ENCODE peak calls at places on chromosomes 16 and 17, in five cellular contexts. W, X, L, G and H are unnamed samples.

GRCh38 chr16:82108774-82109173 is 61.2 kb downstream of the MPHOSPH6 start:
- DNase-seq in G (no peak), W (no peak), L (no peak), X (no peak), H (no peak)

GRCh38 chr16:23482778-23483177 is 27.5 kb downstream of the GGA2 start:
- DNase-seq in W (no peak), X (no peak), L (no peak), G (no peak), H (no peak)

GRCh38 chr16:29815032-29815721 is 775 bp upstream of the PAGR1 start:
- DNase-seq in W (no peak), G (no peak), X (peak), L (no peak), H (no peak)

GRCh38 chr17:77281024-77281903 is 140.5 kb downstream of the SEC14L1 start:
- DNase-seq in X (no peak), W (peak), G (peak), L (peak), H (peak)

GRCh38 chr17:38328620-38329019 is 15.1 kb downstream of the GPR179 start:
- DNase-seq in X (no peak), W (no peak), G (no peak), L (no peak), H (no peak)

GRCh38 chr17:77742579-77742978 is 215.9 kb upstream of the TNRC6C start:
- DNase-seq in X (no peak), W (no peak), G (no peak), L (no peak), H (no peak)

GRCh38 chr17:73462830-73463229 is 151.0 kb upstream of the CDC42EP4 start:
- DNase-seq in G (no peak), L (no peak), X (no peak), W (no peak), H (no peak)

GRCh38 chr16:79097781-79098180 is 502.8 kb downstream of the MAF start:
- DNase-seq in W (no peak), L (no peak), X (no peak), G (no peak), H (no peak)

GRCh38 chr16:23182206-23182674 is 305 bp upstream of the SCNN1G start:
- DNase-seq in G (peak), L (peak), X (peak), W (peak), H (peak)

GRCh38 chr17:16354585-16354984 is 1.3 kb upstream of the CENPV start:
- DNase-seq in X (no peak), W (no peak), G (no peak), L (no peak), H (peak)

GRCh38 chr17:16351831-16352230 is 1.4 kb downstream of the CENPV start:
- DNase-seq in L (no peak), X (no peak), W (no peak), G (no peak), H (no peak)

GRCh38 chr17:16352303-16352837 is 899 bp downstream of the CENPV start:
- DNase-seq in X (no peak), L (no peak), W (no peak), G (peak), H (no peak)

GRCh38 chr17:16353702-16354174 is 469 bp upstream of the CENPV start:
- DNase-seq in L (no peak), W (no peak), G (no peak), X (no peak), H (no peak)

GRCh38 chr17:16352838-16353701 is at the start of gene CENPV:
- DNase-seq in W (peak), G (peak), L (no peak), X (peak), H (no peak)
- TF ChIP-seq POLR2A in W (no peak), G (peak), L (no peak), X (no peak), H (no peak)

GRCh38 chr17:80791758-80792284 is 199.8 kb upstream of the CHMP6 start:
- DNase-seq in W (no peak), G (peak), X (peak), L (peak), H (peak)
- H3K27ac ChIP-seq in W (peak), G (peak), X (peak), L (peak), H (peak)

GRCh38 chr17:44188757-44189403 is 2.1 kb downstream of the TMUB2 start:
- DNase-seq in X (no peak), G (no peak), W (no peak), L (no peak), H (no peak)

GRCh38 chr17:44187131-44187899 is 543 bp downstream of the TMUB2 start:
- DNase-seq in W (no peak), G (no peak), L (no peak), X (no peak), H (no peak)

GRCh38 chr17:44183024-44183423 is 3.7 kb upstream of the TMUB2 start:
- DNase-seq in L (no peak), X (no peak), G (no peak), W (no peak), H (no peak)

GRCh38 chr17:44184212-44184810 is 2.5 kb upstream of the TMUB2 start:
- DNase-seq in W (no peak), G (no peak), L (no peak), X (no peak), H (no peak)

DNA sequence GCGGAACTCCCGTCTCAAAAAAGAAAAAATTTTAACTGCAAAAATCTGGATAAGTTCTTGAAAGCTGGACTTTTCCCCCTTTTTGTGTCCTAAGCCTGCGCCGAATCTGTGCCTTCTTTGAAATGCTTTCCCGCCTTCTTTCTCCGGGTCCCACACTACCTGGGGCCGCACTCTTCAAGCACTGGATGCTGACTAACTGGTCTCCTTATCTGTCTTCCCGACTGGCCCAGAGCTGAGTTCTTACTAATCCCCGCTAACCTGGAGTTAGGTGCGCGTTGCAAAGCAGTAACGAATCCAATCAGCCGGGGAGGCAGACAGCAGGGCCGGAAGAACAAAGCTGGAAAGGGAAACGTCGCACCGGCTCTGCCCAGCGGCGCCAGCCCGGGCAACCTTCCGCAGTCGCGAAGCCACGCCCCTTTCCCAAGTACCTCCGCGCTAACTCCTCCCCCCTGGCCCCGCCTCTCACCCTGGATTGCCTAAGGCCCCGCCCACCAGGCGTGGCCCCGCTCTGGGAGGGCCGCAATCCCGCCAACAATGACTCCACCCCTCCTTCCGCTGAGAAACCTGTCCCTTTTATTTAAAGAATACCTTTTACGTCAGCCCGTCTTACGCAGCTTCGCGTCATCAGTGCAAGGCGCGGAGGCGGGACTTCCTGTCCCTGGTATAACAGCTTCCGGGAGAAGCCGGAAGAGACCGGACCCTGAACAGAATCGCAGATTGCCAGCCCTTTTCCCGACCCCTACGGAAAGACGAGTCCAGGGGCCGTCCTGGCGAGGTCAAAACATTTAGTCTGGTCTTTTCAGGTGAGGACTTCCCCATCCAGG is at the start of gene TMUB2:
- DNase-seq in X (peak), W (peak), G (peak), L (peak), H (peak)
- TF ChIP-seq POLR2A in X (peak), W (peak), G (peak), L (peak), H (peak)

DNA sequence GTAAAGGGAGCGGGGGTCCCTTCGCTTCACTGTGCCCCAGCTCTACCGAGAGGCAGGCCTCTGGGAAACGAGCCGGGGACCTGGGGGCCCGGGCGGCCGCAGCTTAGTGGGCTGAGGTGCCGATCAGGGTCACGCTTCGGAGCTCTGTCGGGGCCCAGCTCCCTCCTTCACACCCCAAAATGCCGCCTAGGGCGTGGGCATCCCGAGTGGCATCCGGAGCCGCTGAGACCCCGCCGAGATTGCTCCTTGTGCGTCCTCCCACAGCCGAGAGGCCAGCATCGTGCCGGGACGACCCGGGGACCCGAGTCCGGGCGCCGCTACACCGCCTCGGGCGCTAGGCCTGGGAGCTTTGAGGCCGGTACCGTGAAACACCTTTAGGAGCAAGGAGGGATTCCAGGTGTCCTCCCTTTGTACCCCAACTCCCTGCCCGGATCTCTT is 1.3 kb downstream of the SALL1 start:
- DNase-seq in L (no peak), G (no peak), X (no peak), W (no peak), H (no peak)
- H3K27ac ChIP-seq in L (no peak), G (no peak), X (peak), W (peak), H (no peak)

GRCh38 chr17:51259574-51260236 is at the start of gene MBTD1:
- DNase-seq in L (peak), X (peak), G (peak), W (peak), H (peak)
- TF ChIP-seq POLR2A in L (peak), X (peak), G (peak), W (peak), H (no peak)

GRCh38 chr16:67780847-67781547 is 25.4 kb downstream of the RANBP10 start:
- DNase-seq in X (no peak), L (no peak), W (no peak), G (no peak), H (no peak)
- H3K27ac ChIP-seq in X (no peak), L (peak), W (no peak), G (no peak), H (peak)

GRCh38 chr17:81870155-81870977 is 771 bp downstream of the ARHGDIA start:
- DNase-seq in L (no peak), X (peak), G (no peak), W (no peak), H (no peak)
- TF ChIP-seq POLR2A in L (no peak), X (no peak), G (peak), W (no peak), H (no peak)

GRCh38 chr16:4360538-4361021 is 9.5 kb upstream of the PAM16 start:
- DNase-seq in L (no peak), X (no peak), W (no peak), G (no peak), H (no peak)
- H3K27ac ChIP-seq in L (no peak), X (no peak), W (no peak), G (peak), H (no peak)